ENCODE peak calls at places on chromosomes 12 and 14, in six cellular contexts. M is COR-L47; U is stimulated activated CD8-positive, alpha-beta memory T cell treated with anti-CD3 and anti-CD28 coated beads, Interleukin-2, amount 100 ng/mL, for 1 hour; X is lower lobe of right lung; O is naive B cell; T is SK-MEL-5. I is an unnamed sample.

GRCh38 chr14:63504628-63505027 is 38.5 kb downstream of the PPP2R5E start:
- DNase-seq in U (no peak), M (no peak), X (no peak), T (no peak), O (no peak), I (no peak)

GRCh38 chr12:84732941-84733340 is 179.7 kb downstream of the SLC6A15 start:
- DNase-seq in T (no peak), X (no peak), M (no peak), O (no peak), U (no peak), I (no peak)

GRCh38 chr14:37610945-37611523 is 15.6 kb downstream of the TTC6 start:
- DNase-seq in U (no peak), M (no peak), T (no peak), X (no peak), O (no peak), I (peak)

GRCh38 chr12:91419809-91420208 is 237.2 kb upstream of the DCN start:
- DNase-seq in T (no peak), X (no peak), O (no peak), U (no peak), M (no peak), I (no peak)

GRCh38 chr12:65634626-65635331 is 189.5 kb upstream of the HMGA2 start:
- DNase-seq in O (no peak), M (no peak), T (no peak), X (no peak), U (no peak), I (no peak)

GRCh38 chr12:47226199-47226598 is 146.4 kb upstream of the AMIGO2 start:
- DNase-seq in M (no peak), X (no peak), T (no peak), O (no peak), U (no peak), I (no peak)

GRCh38 chr12:65689508-65689907 is 134.8 kb upstream of the HMGA2 start:
- DNase-seq in M (no peak), U (no peak), X (no peak), O (no peak), T (no peak), I (no peak)

GRCh38 chr14:50607181-50607580 is 47.2 kb downstream of the ATL1 start:
- DNase-seq in O (no peak), M (no peak), X (no peak), T (no peak), U (no peak), I (no peak)

GRCh38 chr12:94261119-94261518 is 112.7 kb downstream of the PLXNC1 start:
- DNase-seq in T (no peak), X (no peak), M (no peak), O (no peak), U (no peak), I (no peak)

GRCh38 chr12:67460388-67460787 is 188.2 kb upstream of the DYRK2 start:
- DNase-seq in O (no peak), M (no peak), T (no peak), U (no peak), X (no peak), I (no peak)

GRCh38 chr14:71206766-71207371 is 299.6 kb downstream of the PCNX1 start:
- DNase-seq in T (peak), O (no peak), U (no peak), X (no peak), M (no peak), I (no peak)

GRCh38 chr14:102866982-102867761 is 55.3 kb upstream of the AMN start:
- DNase-seq in T (no peak), O (no peak), U (no peak), X (no peak), M (no peak), I (no peak)

GRCh38 chr12:569803-570236 is 93.4 kb downstream of the NINJ2 start:
- DNase-seq in U (peak), T (peak), M (peak), O (peak), X (peak), I (no peak)

GRCh38 chr12:76236640-76237039 is 111.6 kb downstream of the BBS10 start:
- DNase-seq in X (no peak), O (no peak), U (no peak), M (no peak), T (no peak), I (no peak)

GRCh38 chr12:90449611-90450010 is 505.4 kb downstream of the CCER1 start:
- DNase-seq in T (no peak), M (no peak), O (no peak), X (no peak), U (no peak), I (no peak)

GRCh38 chr12:27946396-27946795 is 26.1 kb downstream of the PTHLH start:
- DNase-seq in T (no peak), M (no peak), U (no peak), X (no peak), O (no peak), I (no peak)

GRCh38 chr12:121494093-121494787 is 86.6 kb downstream of the KDM2B start:
- DNase-seq in M (no peak), O (peak), U (peak), X (no peak), T (peak), I (no peak)

GRCh38 chr12:62269464-62270228 is 9.4 kb downstream of the USP15 start:
- DNase-seq in M (no peak), X (no peak), U (no peak), T (no peak), O (no peak), I (no peak)

GRCh38 chr14:91980157-91980556 is 32.7 kb upstream of the FBLN5 start:
- DNase-seq in T (peak), M (no peak), O (no peak), U (no peak), X (no peak), I (no peak)

GRCh38 chr12:130351331-130351730 is 13.6 kb downstream of the PIWIL1 start:
- DNase-seq in M (no peak), U (no peak), X (no peak), T (no peak), O (no peak), I (no peak)

GRCh38 chr12:128266559-128267245 is at the start of gene TMEM132C:
- DNase-seq in O (no peak), M (no peak), U (no peak), X (no peak), T (no peak), I (no peak)

GRCh38 chr14:65650843-65651242 is 238.3 kb downstream of the FUT8 start:
- DNase-seq in U (no peak), O (no peak), X (no peak), M (peak), T (no peak), I (peak)

GRCh38 chr14:48725001-48725734 is 861.0 kb downstream of the RPS29 start:
- DNase-seq in O (no peak), X (no peak), M (no peak), T (no peak), U (no peak), I (no peak)

GRCh38 chr12:28569698-28570411 is 379.6 kb downstream of the CCDC91 start:
- DNase-seq in O (no peak), M (no peak), X (no peak), T (no peak), U (no peak), I (no peak)

GRCh38 chr12:18683603-18684002 is 54.2 kb downstream of the PLCZ1 start:
- DNase-seq in O (no peak), T (no peak), U (no peak), M (no peak), X (no peak), I (no peak)

GRCh38 chr12:132190012-132190755 is 45.9 kb downstream of the NOC4L start:
- DNase-seq in M (no peak), X (no peak), T (no peak), O (no peak), U (no peak), I (no peak)

GRCh38 chr12:29216797-29217583 is 67.9 kb downstream of the FAR2 start:
- DNase-seq in T (peak), O (no peak), U (no peak), X (no peak), M (no peak), I (no peak)

GRCh38 chr14:89037065-89037464 is 212.6 kb downstream of the TTC8 start:
- DNase-seq in X (no peak), T (no peak), U (no peak), O (no peak), M (no peak), I (no peak)

GRCh38 chr12:25866586-25867378 is 91.7 kb upstream of the RASSF8 start:
- DNase-seq in M (no peak), X (no peak), U (no peak), O (no peak), T (no peak), I (no peak)

GRCh38 chr12:69873429-69873828 is 48.4 kb downstream of the MYRFL start:
- DNase-seq in X (no peak), M (no peak), O (no peak), U (no peak), T (no peak), I (no peak)

GRCh38 chr14:61602733-61603077 is 92.6 kb upstream of the HIF1A start:
- DNase-seq in M (no peak), T (peak), O (no peak), U (no peak), X (no peak), I (no peak)

GRCh38 chr12:26636710-26637328 is 196.2 kb downstream of the ITPR2 start:
- DNase-seq in O (no peak), T (no peak), U (no peak), X (no peak), M (no peak), I (no peak)

GRCh38 chr14:71610149-71610548 is 322.1 kb upstream of the RGS6 start:
- DNase-seq in O (no peak), M (no peak), U (no peak), X (no peak), T (no peak), I (no peak)

GRCh38 chr12:114920828-114921579 is 237.0 kb upstream of the TBX3 start:
- DNase-seq in O (no peak), T (no peak), U (no peak), X (no peak), M (no peak), I (no peak)

GRCh38 chr14:98766818-98767217 is 505.2 kb downstream of the BCL11B start:
- DNase-seq in M (no peak), X (no peak), O (no peak), U (no peak), T (no peak), I (no peak)

GRCh38 chr12:68775121-68775520 is 29.1 kb downstream of the SLC35E3 start:
- DNase-seq in T (no peak), O (no peak), X (no peak), U (no peak), M (no peak), I (no peak)

GRCh38 chr12:54357802-54358619 is 6.3 kb downstream of the GPR84 start:
- DNase-seq in O (no peak), M (peak), X (no peak), U (no peak), T (peak), I (no peak)

GRCh38 chr14:25841226-25841625 is 756.6 kb downstream of the NOVA1 start:
- DNase-seq in X (no peak), T (no peak), U (no peak), M (no peak), O (no peak), I (no peak)